ENCODE peak calls at places on chromosomes 16 and 17, in ten cellular contexts. O is lower leg skin; J is posterior vena cava; N is IMR-90; T is natural killer cell; H is heart left ventricle; M is EL; S is fibroblast of the aortic adventitia; B is SW480; I is stimulated activated CD4-positive, alpha-beta T cell treated with anti-CD3 and anti-CD28 coated beads, Interleukin-2, amount 100 ng/mL, for 24 hours. W is an unnamed sample.

GRCh38 chr16:57087003-57087402 is 5.4 kb upstream of the CPNE2 start:
- DNase-seq in J (no peak), I (no peak), O (no peak), H (no peak), M (no peak), T (no peak), N (no peak), S (no peak), B (no peak), W (no peak)

GRCh38 chr17:78252111-78252634 is 20.7 kb downstream of the TMEM235 start:
- DNase-seq in O (no peak), H (no peak), I (peak; percentile 22), J (no peak), B (no peak), T (no peak), N (no peak), S (no peak), M (no peak), W (peak; percentile 35)

GRCh38 chr17:71727723-71728122 is 393.1 kb upstream of the SOX9 start:
- DNase-seq in N (no peak), J (no peak), I (no peak), M (no peak), T (no peak), B (no peak), H (no peak), O (no peak), S (no peak), W (no peak)

GRCh38 chr17:30000755-30001257 is 59.4 kb downstream of the EFCAB5 start:
- DNase-seq in M (peak; percentile 14), S (no peak), T (no peak), O (no peak), H (no peak), J (no peak), B (no peak), N (peak; percentile 50), I (no peak), W (no peak)

GRCh38 chr16:4293822-4294457 is 21.1 kb upstream of the TFAP4 start:
- DNase-seq in O (no peak), J (no peak), I (no peak), H (peak; percentile 64), B (peak; percentile 66), N (peak; percentile 82), T (no peak), M (peak; percentile 61), S (peak; percentile 80), W (no peak)

GRCh38 chr16:3458278-3458851 is 14.9 kb downstream of the NAA60 start:
- DNase-seq in H (no peak), B (no peak), M (peak; percentile 59), J (no peak), T (no peak), N (peak; percentile 49), I (peak; percentile 17), S (peak; percentile 61), O (peak; percentile 85), W (no peak)

GRCh38 chr17:78419970-78420820 is 41.7 kb downstream of the PGS1 start:
- DNase-seq in J (peak; percentile 86), T (no peak), M (no peak), N (no peak), B (no peak), S (peak; percentile 27), H (peak; percentile 69), O (no peak), I (no peak), W (no peak)

GRCh38 chr16:77823067-77823466 is 34.7 kb downstream of the VAT1L start:
- DNase-seq in B (no peak), I (no peak), S (peak; percentile 77), T (no peak), H (no peak), O (no peak), M (no peak), J (no peak), N (no peak), W (no peak)

GRCh38 chr16:47162670-47163420 is 19.1 kb upstream of the NETO2 start:
- DNase-seq in H (no peak), J (no peak), B (no peak), M (no peak), I (no peak), S (peak; percentile 25), T (no peak), O (no peak), N (peak; percentile 4), W (no peak)

GRCh38 chr16:66618588-66618987 is 14.1 kb downstream of the CMTM3 start:
- DNase-seq in H (no peak), I (no peak), T (no peak), J (peak; percentile 80), S (peak; percentile 92), M (peak; percentile 98), N (peak; percentile 98), B (no peak), O (no peak), W (no peak)

GRCh38 chr16:2231016-2231931 is 5.0 kb upstream of the DNASE1L2 start:
- DNase-seq in S (no peak), M (no peak), I (no peak), B (no peak), O (no peak), H (no peak), T (no peak), J (no peak), N (no peak), W (no peak)

GRCh38 chr16:1435921-1436697 is 5.2 kb downstream of the PERCC1 start:
- DNase-seq in B (no peak), M (no peak), H (no peak), J (no peak), S (no peak), O (no peak), I (no peak), T (no peak), N (no peak), W (no peak)

GRCh38 chr17:43745541-43745940 is 13.1 kb downstream of the SOST start:
- DNase-seq in H (peak; percentile 44), N (no peak), I (no peak), O (no peak), M (no peak), B (no peak), J (no peak), S (no peak), T (no peak), W (no peak)

GRCh38 chr16:70746040-70746707 is 54.8 kb downstream of the VAC14 start:
- DNase-seq in N (peak; percentile 94), I (no peak), O (peak; percentile 97), S (peak; percentile 92), H (peak; percentile 79), J (peak; percentile 96), T (no peak), M (peak; percentile 87), B (peak; percentile 86), W (no peak)

GRCh38 chr17:21239680-21240374 is 13.4 kb downstream of the NATD1 start:
- DNase-seq in B (peak; percentile 39), M (no peak), J (no peak), H (no peak), O (no peak), T (no peak), N (peak; percentile 28), I (no peak), S (peak; percentile 47), W (no peak)

GRCh38 chr16:28504707-28505404 is 1.8 kb downstream of the IL27 start:
- DNase-seq in T (no peak), I (no peak), J (no peak), O (no peak), N (no peak), B (no peak), S (no peak), H (no peak), M (no peak), W (no peak)

GRCh38 chr16:27458987-27459688 is 57.2 kb downstream of the IL21R start:
- DNase-seq in B (no peak), S (no peak), N (no peak), O (no peak), J (peak; percentile 10), T (no peak), H (no peak), I (no peak), M (no peak), W (no peak)

W was measured in stimulated activated naive B cell treated with anti-CD40 and anti-IgM and Interleukin-4, amounts not matched to agents 10 μg/mL and 1 μg/mL and 100 μg/mL, for 72 hours.